ENCODE peak calls at places on chromosome 15, in nine cellular contexts. G, B, H, Y, Q, M, S, V and W are unnamed samples.

GRCh38 chr15:45112592-45113379 is 1.2 kb downstream of the DUOX2 start:
- DNase-seq in G (no peak), B (no peak), H (no peak), Y (no peak), Q (no peak), M (no peak), S (no peak), V (no peak), W (no peak)

GRCh38 chr15:99440029-99440428 is 125.8 kb upstream of the MEF2A start:
- DNase-seq in G (no peak), B (no peak), H (no peak), Y (no peak), Q (no peak), M (no peak), S (peak; percentile 54), V (no peak), W (no peak)

GRCh38 chr15:62691008-62691407 is 351.5 kb upstream of the TPM1 start:
- DNase-seq in G (no peak), B (no peak), H (peak; percentile 11), Y (no peak), Q (no peak), M (no peak), S (no peak), V (peak; percentile 15), W (no peak)

GRCh38 chr15:98616397-98616796 is 31.9 kb upstream of the IGF1R start:
- DNase-seq in G (no peak), B (no peak), H (no peak), Y (no peak), Q (no peak), M (no peak), S (peak; percentile 36), V (no peak), W (no peak)

GRCh38 chr15:48336940-48337339 is 5.7 kb downstream of the DUT start:
- DNase-seq in G (peak; percentile 2), B (no peak), H (peak; percentile 13), Y (peak; percentile 40), Q (peak; percentile 33), M (no peak), S (no peak), V (peak; percentile 13), W (no peak)

GRCh38 chr15:45393851-45394250 is 15.5 kb upstream of the GATM start:
- DNase-seq in G (no peak), B (no peak), H (no peak), Y (peak; percentile 48), Q (peak; percentile 11), M (no peak), S (no peak), V (no peak), W (no peak)

GRCh38 chr15:78322243-78322642 is 17.9 kb upstream of the CRABP1 start:
- DNase-seq in G (peak; percentile 80), B (no peak), H (peak; percentile 61), Y (peak; percentile 56), Q (no peak), M (no peak), S (no peak), V (peak; percentile 67), W (no peak)

GRCh38 chr15:48370460-48370859 is 39.2 kb downstream of the DUT start:
- DNase-seq in G (peak; percentile 94), B (no peak), H (peak; percentile 64), Y (peak; percentile 86), Q (no peak), M (no peak), S (no peak), V (peak; percentile 52), W (no peak)

GRCh38 chr15:38877471-38877870 is 312.9 kb upstream of the RASGRP1 start:
- DNase-seq in G (no peak), B (no peak), H (no peak), Y (no peak), Q (no peak), M (no peak), S (no peak), V (no peak), W (no peak)

GRCh38 chr15:41630616-41631218 is 29.5 kb upstream of the MGA start:
- DNase-seq in G (no peak), B (no peak), H (no peak), Y (no peak), Q (no peak), M (no peak), S (no peak), V (no peak), W (no peak)

GRCh38 chr15:60580650-60581415 is 101.9 kb upstream of the ICE2 start:
- DNase-seq in G (no peak), B (no peak), H (no peak), Y (no peak), Q (peak; percentile 78), M (no peak), S (no peak), V (no peak), W (no peak)

GRCh38 chr15:79332824-79333510 is 22.1 kb downstream of the TMED3 start:
- DNase-seq in G (no peak), B (no peak), H (no peak), Y (no peak), Q (no peak), M (no peak), S (no peak), V (no peak), W (no peak)

GRCh38 chr15:33656090-33656670 is 312.1 kb upstream of the CHRM5 start:
- DNase-seq in G (no peak), B (no peak), H (no peak), Y (no peak), Q (peak; percentile 10), M (no peak), S (no peak), V (no peak), W (no peak)
- TF ChIP-seq CTCF in G (no peak), B (no peak), H (no peak), Y (no peak), Q (no peak), M (no peak), S (no peak), V (no peak), W (no peak)

DNA sequence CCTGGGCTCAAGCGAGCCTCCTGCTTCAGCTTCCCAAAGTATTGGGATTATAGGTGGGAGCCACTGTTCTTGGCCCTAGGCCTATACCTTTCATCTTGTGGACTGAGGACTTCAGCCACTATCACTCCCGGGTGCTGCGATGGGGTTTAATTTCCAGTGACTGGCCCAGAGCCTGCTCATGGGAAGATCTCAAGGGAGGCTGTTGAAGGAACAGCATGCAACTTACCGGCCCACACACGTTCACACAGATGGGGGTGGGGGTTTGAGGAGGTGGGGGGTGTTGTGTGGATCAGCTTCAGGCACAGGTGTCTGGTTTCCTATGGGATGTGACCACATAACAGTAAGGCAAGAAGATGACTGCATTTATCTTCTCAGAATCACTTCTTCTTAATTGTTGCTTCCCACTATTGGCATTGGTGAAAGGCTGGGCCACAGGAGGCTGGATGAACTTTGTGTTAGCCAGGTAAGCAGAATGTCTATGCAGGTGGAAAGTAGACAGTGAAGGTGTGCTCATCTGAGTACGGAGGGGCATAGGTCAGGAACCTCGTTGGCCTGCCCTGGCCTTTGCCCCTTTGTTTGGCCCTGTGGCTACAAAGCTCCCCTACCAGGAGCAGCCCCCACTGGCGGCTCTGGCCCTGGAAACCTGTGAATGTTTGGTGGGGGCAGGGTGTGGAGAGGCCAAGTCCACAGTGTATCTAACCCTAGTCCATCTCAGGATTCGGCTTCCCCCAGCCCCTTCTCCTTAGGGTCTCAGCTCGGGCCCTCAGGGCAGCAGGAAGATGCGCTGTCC is 1.4 kb upstream of the APBA2 start:
- DNase-seq in G (no peak), B (no peak), H (no peak), Y (no peak), Q (no peak), M (no peak), S (no peak), V (no peak), W (peak; percentile 32)
- H3K4me3 ChIP-seq in G (no peak overlapping the region), B (no peak overlapping the region), H (no peak overlapping the region), Y (no peak overlapping the region), Q (no peak overlapping the region), M (no peak overlapping the region), S (no peak overlapping the region), V (no peak overlapping the region), W (no peak overlapping the region)

GRCh38 chr15:25947336-25948080 is 84.4 kb upstream of the ATP10A start:
- DNase-seq in G (peak; percentile 28), B (no peak), H (no peak), Y (peak; percentile 14), Q (no peak), M (no peak), S (no peak), V (no peak), W (no peak)
- TF ChIP-seq CTCF in G (no peak), B (peak; percentile 27), H (no peak), Y (no peak), Q (peak; percentile 8), M (no peak), S (peak; percentile 30), V (no peak), W (no peak)

DNA sequence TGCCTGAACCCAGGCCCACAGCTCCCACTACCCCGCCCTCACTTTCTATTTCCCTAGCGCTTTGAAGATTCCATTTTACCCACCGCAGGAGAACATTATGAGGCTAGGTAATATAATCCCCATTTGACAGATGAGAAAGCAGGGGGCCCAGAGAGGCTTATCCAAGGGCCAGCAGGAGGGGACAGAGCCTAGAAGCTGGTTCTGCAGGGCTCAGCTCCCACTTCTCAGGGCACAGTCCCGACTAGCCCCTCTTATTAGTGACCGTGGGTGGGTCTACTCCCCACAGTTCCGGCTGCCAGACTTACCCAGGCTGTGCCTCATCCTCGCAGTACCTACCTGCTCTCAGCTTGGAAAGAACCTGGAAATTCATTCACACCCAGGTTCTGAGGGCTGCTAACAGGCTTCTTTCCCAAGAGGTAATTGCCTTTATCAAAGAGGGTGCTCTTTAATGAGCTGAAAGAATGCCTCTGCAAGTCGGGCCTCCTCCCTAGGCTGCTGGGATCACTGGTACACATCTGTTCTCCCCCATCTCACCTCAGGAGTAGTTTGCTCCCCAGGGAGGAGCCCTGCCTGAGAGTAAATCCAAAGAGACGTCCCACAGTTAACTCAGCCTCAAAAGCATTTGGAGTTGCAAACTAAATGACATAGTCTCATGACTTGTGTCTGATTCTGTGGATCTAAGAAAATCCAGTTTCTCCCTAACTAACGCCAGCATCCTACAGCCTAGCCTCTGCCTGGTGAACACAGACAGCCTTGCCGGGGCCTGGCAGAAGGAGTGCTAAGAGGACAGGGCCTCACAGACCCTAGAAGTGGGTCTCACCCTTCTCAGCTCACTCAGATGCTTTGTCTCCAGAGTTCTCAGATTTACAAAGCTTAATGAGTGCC is 125.0 kb downstream of the CHSY1 start:
- DNase-seq in G (peak; percentile 69), B (no peak), H (peak; percentile 62), Y (peak; percentile 42), Q (peak; percentile 42), M (peak; percentile 25), S (no peak), V (peak; percentile 53), W (no peak)
- H3K4me3 ChIP-seq in G (no peak overlapping the region), B (no peak overlapping the region), H (no peak overlapping the region), Y (no peak overlapping the region), Q (peak overlapping the region; percentile 28), M (no peak overlapping the region), S (no peak overlapping the region), V (no peak overlapping the region), W (no peak overlapping the region)

GRCh38 chr15:75640483-75641175 is 605 bp upstream of the IMP3 start:
- DNase-seq in G (peak; percentile 55), B (no peak), H (peak; percentile 68), Y (peak; percentile 78), Q (peak; percentile 74), M (no peak), S (no peak), V (peak; percentile 69), W (peak; percentile 65)
- TF ChIP-seq CTCF in G (peak; percentile 23), B (peak; percentile 36), H (peak; percentile 20), Y (peak; percentile 7), Q (peak; percentile 36), M (no peak), S (no peak), V (peak; percentile 36), W (peak; percentile 20)